ENCODE peak calls at places on chromosomes 6 and 20, in nine cellular contexts. L is LHCN-M2; X is activated CD4-positive, alpha-beta T cell treated with anti-CD3 and anti-CD28 coated beads, Interleukin-2, amount 50 U/mL, for 48 hours; Z is stimulated activated CD8-positive, alpha-beta memory T cell treated with anti-CD3 and anti-CD28 coated beads, Interleukin-2, amount 100 ng/mL, for 48 hours; C is MG63; T is astrocyte; P is M059J; I is osteoblast; G is choroid plexus epithelial cell. V is an unnamed sample.

GRCh38 chr6:79927758-79928157 is 19.6 kb downstream of the ELOVL4 start:
- DNase-seq in L (no peak), X (no peak), Z (no peak), C (no peak), T (no peak), P (no peak), I (no peak), G (no peak), V (no peak)

GRCh38 chr6:8664700-8665099 is 229.4 kb upstream of the SLC35B3 start:
- DNase-seq in L (no peak), X (no peak), Z (no peak), C (no peak), T (no peak), P (no peak), I (no peak), G (no peak), V (no peak)

GRCh38 chr20:16273812-16274560 is 299.3 kb downstream of the KIF16B start:
- DNase-seq in L (no peak), X (no peak), Z (no peak), C (no peak), T (no peak), P (no peak), I (no peak), G (peak), V (no peak)

GRCh38 chr6:106069478-106069877 is 16.7 kb upstream of the PRDM1 start:
- DNase-seq in L (peak), X (no peak), Z (no peak), C (peak), T (peak), P (peak), I (no peak), G (peak), V (peak)

GRCh38 chr6:135506270-135506997 is 8.9 kb upstream of the AHI1 start:
- DNase-seq in L (peak), X (no peak), Z (no peak), C (no peak), T (peak), P (peak), I (no peak), G (peak), V (no peak)

GRCh38 chr20:57480444-57481152 is 44.3 kb downstream of the CTCFL start:
- DNase-seq in L (no peak), X (no peak), Z (no peak), C (no peak), T (no peak), P (no peak), I (peak), G (no peak), V (no peak)

GRCh38 chr20:46084805-46085792 is 4.7 kb downstream of the NCOA5 start:
- DNase-seq in L (no peak), X (no peak), Z (no peak), C (peak), T (peak), P (peak), I (no peak), G (peak), V (no peak)

GRCh38 chr20:14155361-14155760 is 160.0 kb downstream of the MACROD2 start:
- DNase-seq in L (no peak), X (no peak), Z (no peak), C (no peak), T (no peak), P (no peak), I (no peak), G (no peak), V (no peak)

GRCh38 chr6:80641591-80641990 is 535.1 kb downstream of the BCKDHB start:
- DNase-seq in L (peak), X (no peak), Z (no peak), C (no peak), T (peak), P (peak), I (no peak), G (peak), V (no peak)

GRCh38 chr6:15881150-15881549 is 218.3 kb upstream of the DTNBP1 start:
- DNase-seq in L (no peak), X (no peak), Z (no peak), C (no peak), T (no peak), P (no peak), I (no peak), G (no peak), V (no peak)

GRCh38 chr6:90993771-90994170 is 406.9 kb upstream of the MAP3K7 start:
- DNase-seq in L (peak), X (no peak), Z (no peak), C (no peak), T (peak), P (peak), I (no peak), G (no peak), V (no peak)

GRCh38 chr6:143701343-143702234 is 23.8 kb downstream of the PHACTR2 start:
- DNase-seq in L (no peak), X (no peak), Z (no peak), C (no peak), T (no peak), P (no peak), I (peak), G (no peak), V (no peak)

GRCh38 chr20:47188540-47188939 is 168.0 kb downstream of the ZMYND8 start:
- DNase-seq in L (no peak), X (no peak), Z (no peak), C (no peak), T (no peak), P (no peak), I (no peak), G (no peak), V (no peak)

GRCh38 chr6:56699066-56699654 is 56.5 kb upstream of the DST start:
- DNase-seq in L (peak), X (no peak), Z (no peak), C (no peak), T (no peak), P (peak), I (peak), G (peak), V (no peak)

GRCh38 chr20:53943522-53944291 is 126.7 kb downstream of the BCAS1 start:
- DNase-seq in L (no peak), X (peak), Z (no peak), C (no peak), T (no peak), P (peak), I (peak), G (peak), V (no peak)

GRCh38 chr20:17620371-17621228 is 50.7 kb downstream of the DSTN start:
- DNase-seq in L (no peak), X (no peak), Z (no peak), C (no peak), T (no peak), P (no peak), I (peak), G (no peak), V (no peak)

GRCh38 chr6:87722831-87723726 is 21.0 kb upstream of the AKIRIN2 start:
- DNase-seq in L (peak), X (no peak), Z (no peak), C (peak), T (peak), P (peak), I (peak), G (peak), V (peak)

GRCh38 chr6:71351190-71351589 is 62.6 kb downstream of the OGFRL1 start:
- DNase-seq in L (no peak), X (no peak), Z (no peak), C (no peak), T (no peak), P (no peak), I (no peak), G (no peak), V (no peak)

GRCh38 chr6:116444092-116444491 is 17.1 kb upstream of the CALHM6 start:
- DNase-seq in L (peak), X (no peak), Z (no peak), C (no peak), T (no peak), P (peak), I (no peak), G (peak), V (no peak)

GRCh38 chr6:146847426-146847825 is 248.7 kb downstream of the ADGB start:
- DNase-seq in L (peak), X (no peak), Z (no peak), C (no peak), T (peak), P (no peak), I (no peak), G (peak), V (no peak)

GRCh38 chr6:24990227-24990843 is 54.6 kb upstream of the RIPOR2 start:
- DNase-seq in L (peak), X (no peak), Z (no peak), C (no peak), T (peak), P (peak), I (no peak), G (peak), V (no peak)

GRCh38 chr6:105501945-105502344 is 99.1 kb upstream of the PREP start:
- DNase-seq in L (no peak), X (no peak), Z (no peak), C (no peak), T (no peak), P (no peak), I (no peak), G (no peak), V (no peak)

GRCh38 chr6:9173229-9173628 is 737.9 kb upstream of the SLC35B3 start:
- DNase-seq in L (no peak), X (no peak), Z (no peak), C (no peak), T (no peak), P (no peak), I (no peak), G (no peak), V (no peak)

GRCh38 chr20:60804918-60805631 is 447.0 kb upstream of the CDH4 start:
- DNase-seq in L (no peak), X (no peak), Z (no peak), C (no peak), T (no peak), P (no peak), I (no peak), G (no peak), V (no peak)

GRCh38 chr20:23868321-23868720 is 11.2 kb downstream of the CST5 start:
- DNase-seq in L (no peak), X (no peak), Z (no peak), C (no peak), T (no peak), P (no peak), I (no peak), G (no peak), V (no peak)

GRCh38 chr6:134272365-134272764 is 45.5 kb downstream of the SGK1 start:
- DNase-seq in L (no peak), X (no peak), Z (no peak), C (no peak), T (no peak), P (no peak), I (no peak), G (no peak), V (no peak)

GRCh38 chr6:71410164-71410566 is 121.6 kb downstream of the OGFRL1 start:
- DNase-seq in L (peak), X (no peak), Z (no peak), C (no peak), T (peak), P (peak), I (no peak), G (no peak), V (peak)

GRCh38 chr20:23021941-23022340 is 13.2 kb upstream of the SSTR4 start:
- DNase-seq in L (peak), X (no peak), Z (no peak), C (no peak), T (no peak), P (peak), I (no peak), G (no peak), V (no peak)

GRCh38 chr6:83592770-83593394 is 80.5 kb downstream of the PRSS35 start:
- DNase-seq in L (peak), X (no peak), Z (no peak), C (peak), T (no peak), P (peak), I (no peak), G (peak), V (no peak)

GRCh38 chr6:166931426-166931970 is 24.9 kb downstream of the RNASET2 start:
- DNase-seq in L (no peak), X (no peak), Z (no peak), C (no peak), T (no peak), P (no peak), I (no peak), G (no peak), V (no peak)

GRCh38 chr6:113481441-113481840 is 375.7 kb upstream of the MARCKS start:
- DNase-seq in L (peak), X (no peak), Z (no peak), C (no peak), T (no peak), P (peak), I (no peak), G (peak), V (no peak)

GRCh38 chr6:133187657-133188453 is 53.3 kb upstream of the EYA4 start:
- DNase-seq in L (peak), X (no peak), Z (no peak), C (no peak), T (peak), P (peak), I (peak), G (peak), V (no peak)

GRCh38 chr20:62156592-62157386 is 13.2 kb downstream of the SS18L1 start:
- DNase-seq in L (peak), X (peak), Z (peak), C (peak), T (no peak), P (peak), I (peak), G (peak), V (no peak)

GRCh38 chr6:158016571-158017383 is 35.1 kb downstream of the SYNJ2 start:
- DNase-seq in L (no peak), X (no peak), Z (no peak), C (no peak), T (peak), P (no peak), I (peak), G (peak), V (no peak)

GRCh38 chr20:41533537-41534136 is 84.5 kb downstream of the CHD6 start:
- DNase-seq in L (no peak), X (no peak), Z (no peak), C (no peak), T (no peak), P (no peak), I (no peak), G (no peak), V (no peak)

GRCh38 chr20:37727247-37727956 is 33.6 kb downstream of the CTNNBL1 start:
- DNase-seq in L (peak), X (no peak), Z (no peak), C (no peak), T (peak), P (peak), I (no peak), G (peak), V (no peak)

GRCh38 chr6:35469711-35470662 is 1.8 kb downstream of the RPL10A start:
- DNase-seq in L (no peak), X (no peak), Z (no peak), C (no peak), T (no peak), P (peak), I (peak), G (no peak), V (no peak)

GRCh38 chr6:105459049-105459448 is 56.2 kb upstream of the PREP start:
- DNase-seq in L (peak), X (peak), Z (no peak), C (no peak), T (peak), P (peak), I (no peak), G (no peak), V (no peak)